ENCODE peak calls at places on chromosome 16, in nine cellular contexts. One of them, this sample, is unnamed.

GRCh38 chr16:626174-626765 is 4.5 kb upstream of the WFIKKN1 start:
- DNase-seq in spleen: no peak
- DNase-seq in fibroblast of lung: no peak
- DNase-seq in HS-27A: no peak
- DNase-seq in HuH-7: no peak
- DNase-seq in fibroblast of villous mesenchyme: no peak
- DNase-seq in stimulated activated CD4-positive, alpha-beta T cell treated with anti-CD3 and anti-CD28 coated beads, Interleukin-15, amount 100 ng/mL, for 24 hours: no peak
- DNase-seq in neural crest cell: no peak
- DNase-seq in activated naive CD4-positive, alpha-beta T cell treated with anti-CD3 and anti-CD28 coated beads, Interleukin-2, amount 50 U/mL, for 72 hours: no peak
- DNase-seq in this sample: no peak

GRCh38 chr16:11681526-11681925 is 13.3 kb downstream of the SNN start:
- DNase-seq in spleen: peak
- DNase-seq in fibroblast of lung: no peak
- DNase-seq in HS-27A: no peak
- DNase-seq in HuH-7: no peak
- DNase-seq in fibroblast of villous mesenchyme: no peak
- DNase-seq in stimulated activated CD4-positive, alpha-beta T cell treated with anti-CD3 and anti-CD28 coated beads, Interleukin-15, amount 100 ng/mL, for 24 hours: no peak
- DNase-seq in neural crest cell: no peak
- DNase-seq in activated naive CD4-positive, alpha-beta T cell treated with anti-CD3 and anti-CD28 coated beads, Interleukin-2, amount 50 U/mL, for 72 hours: no peak
- DNase-seq in this sample: no peak

GRCh38 chr16:11742041-11742535 is 569 bp downstream of the TXNDC11 start:
- DNase-seq in spleen: peak
- DNase-seq in fibroblast of lung: peak
- DNase-seq in HS-27A: no peak
- DNase-seq in HuH-7: peak
- DNase-seq in fibroblast of villous mesenchyme: no peak
- DNase-seq in stimulated activated CD4-positive, alpha-beta T cell treated with anti-CD3 and anti-CD28 coated beads, Interleukin-15, amount 100 ng/mL, for 24 hours: peak
- DNase-seq in neural crest cell: peak
- DNase-seq in activated naive CD4-positive, alpha-beta T cell treated with anti-CD3 and anti-CD28 coated beads, Interleukin-2, amount 50 U/mL, for 72 hours: peak
- DNase-seq in this sample: no peak

GRCh38 chr16:49012961-49013726 is 268.5 kb downstream of the CBLN1 start:
- DNase-seq in spleen: no peak
- DNase-seq in fibroblast of lung: peak
- DNase-seq in HS-27A: no peak
- DNase-seq in HuH-7: no peak
- DNase-seq in fibroblast of villous mesenchyme: no peak
- DNase-seq in stimulated activated CD4-positive, alpha-beta T cell treated with anti-CD3 and anti-CD28 coated beads, Interleukin-15, amount 100 ng/mL, for 24 hours: no peak
- DNase-seq in neural crest cell: no peak
- DNase-seq in activated naive CD4-positive, alpha-beta T cell treated with anti-CD3 and anti-CD28 coated beads, Interleukin-2, amount 50 U/mL, for 72 hours: no peak
- DNase-seq in this sample: no peak

GRCh38 chr16:89117239-89117974 is 23.8 kb downstream of the ACSF3 start:
- DNase-seq in spleen: peak
- DNase-seq in fibroblast of lung: no peak
- DNase-seq in HS-27A: no peak
- DNase-seq in HuH-7: no peak
- DNase-seq in fibroblast of villous mesenchyme: no peak
- DNase-seq in stimulated activated CD4-positive, alpha-beta T cell treated with anti-CD3 and anti-CD28 coated beads, Interleukin-15, amount 100 ng/mL, for 24 hours: no peak
- DNase-seq in neural crest cell: no peak
- DNase-seq in activated naive CD4-positive, alpha-beta T cell treated with anti-CD3 and anti-CD28 coated beads, Interleukin-2, amount 50 U/mL, for 72 hours: peak
- DNase-seq in this sample: no peak

GRCh38 chr16:72989203-72989991 is 58.5 kb downstream of the ZFHX3 start:
- DNase-seq in spleen: no peak
- DNase-seq in fibroblast of lung: peak
- DNase-seq in HS-27A: peak
- DNase-seq in HuH-7: no peak
- DNase-seq in fibroblast of villous mesenchyme: peak
- DNase-seq in stimulated activated CD4-positive, alpha-beta T cell treated with anti-CD3 and anti-CD28 coated beads, Interleukin-15, amount 100 ng/mL, for 24 hours: no peak
- DNase-seq in neural crest cell: no peak
- DNase-seq in activated naive CD4-positive, alpha-beta T cell treated with anti-CD3 and anti-CD28 coated beads, Interleukin-2, amount 50 U/mL, for 72 hours: no peak
- DNase-seq in this sample: no peak

GRCh38 chr16:10039220-10040096 is 142.8 kb downstream of the GRIN2A start:
- DNase-seq in spleen: no peak
- DNase-seq in fibroblast of lung: peak
- DNase-seq in HS-27A: no peak
- DNase-seq in HuH-7: no peak
- DNase-seq in fibroblast of villous mesenchyme: peak
- DNase-seq in stimulated activated CD4-positive, alpha-beta T cell treated with anti-CD3 and anti-CD28 coated beads, Interleukin-15, amount 100 ng/mL, for 24 hours: no peak
- DNase-seq in neural crest cell: peak
- DNase-seq in activated naive CD4-positive, alpha-beta T cell treated with anti-CD3 and anti-CD28 coated beads, Interleukin-2, amount 50 U/mL, for 72 hours: no peak
- DNase-seq in this sample: peak

GRCh38 chr16:66662445-66663194 is 33.9 kb downstream of the CMTM4 start:
- DNase-seq in spleen: no peak
- DNase-seq in fibroblast of lung: peak
- DNase-seq in HS-27A: no peak
- DNase-seq in HuH-7: peak
- DNase-seq in fibroblast of villous mesenchyme: peak
- DNase-seq in stimulated activated CD4-positive, alpha-beta T cell treated with anti-CD3 and anti-CD28 coated beads, Interleukin-15, amount 100 ng/mL, for 24 hours: no peak
- DNase-seq in neural crest cell: no peak
- DNase-seq in activated naive CD4-positive, alpha-beta T cell treated with anti-CD3 and anti-CD28 coated beads, Interleukin-2, amount 50 U/mL, for 72 hours: no peak
- DNase-seq in this sample: no peak

GRCh38 chr16:48057085-48057484 is 98.7 kb downstream of the ABCC12 start:
- DNase-seq in spleen: no peak
- DNase-seq in fibroblast of lung: no peak
- DNase-seq in HS-27A: no peak
- DNase-seq in HuH-7: no peak
- DNase-seq in fibroblast of villous mesenchyme: peak
- DNase-seq in stimulated activated CD4-positive, alpha-beta T cell treated with anti-CD3 and anti-CD28 coated beads, Interleukin-15, amount 100 ng/mL, for 24 hours: no peak
- DNase-seq in neural crest cell: no peak
- DNase-seq in activated naive CD4-positive, alpha-beta T cell treated with anti-CD3 and anti-CD28 coated beads, Interleukin-2, amount 50 U/mL, for 72 hours: no peak
- DNase-seq in this sample: no peak

This sample was measured in amygdala.